ENCODE peak calls at places on chromosomes 1 and 21, in eight cellular contexts. T is CD4-positive, alpha-beta T cell; Y is small intestine; N is activated T-cell treated with anti-CD3 and anti-CD28 coated beads, Interleukin-2, amount 50 U/mL, for 1 hour; P is breast epithelium; Q is hippocampal formation; I is astrocyte of the spinal cord; O is CD8-positive, alpha-beta T cell. M is an unnamed sample.

GRCh38 chr1:210246447-210246846 is 13.9 kb downstream of the SERTAD4 start:
- DNase-seq in T (no peak), Y (no peak), N (no peak), P (no peak), Q (no peak), I (peak), O (no peak), M (no peak)

GRCh38 chr1:186574951-186575747 is 105.1 kb downstream of the PTGS2 start:
- DNase-seq in T (no peak), Y (no peak), N (no peak), P (no peak), Q (no peak), I (peak), O (no peak), M (no peak)

GRCh38 chr1:19361231-19362147 is 49.4 kb downstream of the SLC66A1 start:
- DNase-seq in T (no peak), Y (no peak), N (no peak), P (peak), Q (no peak), I (peak), O (no peak), M (no peak)

GRCh38 chr21:33993286-33994231 is 78.0 kb upstream of the ATP5PO start:
- DNase-seq in T (no peak), Y (peak), N (no peak), P (no peak), Q (no peak), I (no peak), O (no peak), M (no peak)

GRCh38 chr1:95223110-95223509 is 10.9 kb upstream of the RWDD3 start:
- DNase-seq in T (no peak), Y (no peak), N (no peak), P (no peak), Q (no peak), I (peak), O (no peak), M (no peak)

GRCh38 chr1:59123081-59123675 is 173.7 kb upstream of the FGGY start:
- DNase-seq in T (no peak), Y (no peak), N (no peak), P (no peak), Q (no peak), I (no peak), O (no peak), M (no peak)

GRCh38 chr1:91883470-91883869 is 2.5 kb downstream of the TGFBR3 start:
- DNase-seq in T (no peak), Y (peak), N (no peak), P (no peak), Q (no peak), I (peak), O (no peak), M (no peak)

GRCh38 chr21:42676799-42677198 is 23.4 kb downstream of the PDE9A start:
- DNase-seq in T (no peak), Y (no peak), N (no peak), P (no peak), Q (no peak), I (no peak), O (no peak), M (no peak)

GRCh38 chr1:200535605-200536004 is 84.9 kb downstream of the KIF14 start:
- DNase-seq in T (no peak), Y (peak), N (no peak), P (no peak), Q (no peak), I (no peak), O (peak), M (no peak)

GRCh38 chr1:175673236-175674150 is 69.9 kb downstream of the TNR start:
- DNase-seq in T (no peak), Y (no peak), N (no peak), P (no peak), Q (no peak), I (no peak), O (no peak), M (no peak)

GRCh38 chr1:2516946-2517345 is 9.4 kb downstream of the PANK4 start:
- DNase-seq in T (no peak), Y (no peak), N (no peak), P (no peak), Q (no peak), I (no peak), O (no peak), M (no peak)

M was measured in CD8-positive, alpha-beta memory T cell.